ENCODE peak calls at places on chromosomes 3 and 15, in seven cellular contexts. U is heart left ventricle, F is body of pancreas, T is HepG2, G is adrenal gland, A is tibial nerve, J is ovary. O is an unnamed sample. For H3K4me1, the result is how much of the 10 kb centered on the place peaks cover.

GRCh38 chr3:15319575-15319974 is 12.8 kb downstream of the SH3BP5 start:
- DNase-seq in F (no peak), J (peak), A (peak), G (peak), T (no peak), U (peak), O (peak)

GRCh38 chr15:96802870-96803269 is 472.4 kb downstream of the NR2F2 start:
- DNase-seq in A (no peak), G (no peak), T (no peak), J (no peak), U (no peak), F (no peak), O (no peak)

GRCh38 chr3:170636609-170637008 is 50.7 kb upstream of the SLC7A14 start:
- DNase-seq in U (no peak), F (no peak), T (no peak), J (no peak), G (no peak), A (no peak), O (no peak)

GRCh38 chr15:76060098-76060989 is 559 bp downstream of the TMEM266 start:
- DNase-seq in A (no peak), J (no peak), T (no peak), F (no peak), U (no peak), G (no peak), O (no peak)

GRCh38 chr15:69760263-69760855 is 307.7 kb downstream of the RPLP1 start:
- DNase-seq in T (no peak), F (no peak), A (no peak), G (no peak), J (no peak), U (no peak), O (no peak)

GRCh38 chr15:100730655-100731240 is 128.4 kb downstream of the ASB7 start:
- DNase-seq in T (no peak), F (no peak), U (no peak), G (no peak), J (no peak), A (no peak), O (no peak)

GRCh38 chr3:171439996-171440395 is 20.2 kb downstream of the TNIK start:
- DNase-seq in J (no peak), U (no peak), G (no peak), F (no peak), T (no peak), A (no peak), O (no peak)

GRCh38 chr15:101047301-101047781 is 128.2 kb downstream of the LRRK1 start:
- DNase-seq in A (no peak), T (no peak), G (peak), J (peak), F (peak), U (peak), O (peak)

GRCh38 chr3:46693038-46693896 is at the start of gene ALS2CL:
- DNase-seq in U (peak), J (peak), T (no peak), A (no peak), F (peak), G (peak), O (peak)

GRCh38 chr3:124263168-124263567 is 271.2 kb upstream of the ROPN1 start:
- DNase-seq in A (no peak), J (no peak), T (no peak), F (no peak), G (no peak), U (no peak), O (no peak)

GRCh38 chr3:153127788-153128187 is 34.2 kb upstream of the RAP2B start:
- DNase-seq in A (no peak), F (no peak), T (no peak), G (no peak), J (no peak), U (no peak), O (no peak)

GRCh38 chr3:47542614-47543173 is 29.2 kb upstream of the ELP6 start:
- DNase-seq in T (no peak), A (no peak), F (peak), J (peak), G (peak), U (no peak), O (peak)

GRCh38 chr3:155356594-155357370 is 63.3 kb upstream of the STRIT1 start:
- DNase-seq in U (no peak), T (peak), F (no peak), J (no peak), A (no peak), G (no peak), O (no peak)

GRCh38 chr3:4730734-4731133 is 237.6 kb downstream of the ITPR1 start:
- DNase-seq in F (no peak), A (no peak), T (no peak), J (no peak), G (no peak), U (no peak), O (no peak)

GRCh38 chr15:59268199-59268979 is 61.7 kb downstream of the LDHAL6B start:
- DNase-seq in J (no peak), G (no peak), T (no peak), U (no peak), A (no peak), F (no peak), O (no peak)

GRCh38 chr3:159669024-159669476 is 319.6 kb upstream of the IL12A start:
- DNase-seq in G (no peak), F (no peak), T (no peak), J (no peak), U (no peak), A (no peak), O (no peak)

GRCh38 chr3:189710620-189711388 is 79.6 kb downstream of the TP63 start:
- DNase-seq in U (peak), T (no peak), G (peak), F (peak), J (peak), A (peak), O (peak)

GRCh38 chr15:61815356-61816083 is 244.7 kb downstream of the VPS13C start:
- DNase-seq in U (no peak), G (no peak), F (no peak), J (no peak), A (no peak), T (no peak), O (no peak)

GRCh38 chr15:59741274-59741906 is 52.3 kb upstream of the BNIP2 start:
- DNase-seq in G (no peak), U (no peak), T (peak), J (no peak), F (no peak), A (no peak), O (peak)

GRCh38 chr15:78212546-78213424 is 21.6 kb downstream of the ACSBG1 start:
- DNase-seq in J (peak), A (no peak), F (peak), T (peak), G (peak), U (peak), O (peak)

GRCh38 chr3:103873024-103873423 is 1438.2 kb downstream of the ZPLD1 start:
- DNase-seq in U (no peak), J (no peak), T (no peak), G (no peak), A (no peak), F (no peak), O (no peak)

GRCh38 chr3:165195628-165196576 is at the start of gene SLITRK3:
- DNase-seq in F (no peak), J (no peak), U (no peak), T (no peak), A (no peak), G (no peak), O (no peak)

GRCh38 chr15:71716990-71717389 is 93.4 kb upstream of the NR2E3 start:
- DNase-seq in G (no peak), A (no peak), J (no peak), T (no peak), F (no peak), U (no peak), O (no peak)

GRCh38 chr3:134640872-134641470 is 9.9 kb downstream of the KY start:
- DNase-seq in T (peak), A (no peak), J (no peak), U (no peak), G (no peak), F (no peak), O (peak)

GRCh38 chr15:99343836-99344551 is 92.7 kb downstream of the LRRC28 start:
- DNase-seq in T (no peak), J (no peak), U (peak), F (no peak), A (no peak), G (no peak), O (peak)

GRCh38 chr3:4980229-4981159 is 1.3 kb downstream of the BHLHE40 start:
- DNase-seq in A (peak), G (peak), T (peak), U (peak), J (peak), F (peak), O (peak)

GRCh38 chr3:184602406-184603155 is 41.0 kb downstream of the EPHB3 start:
- DNase-seq in F (no peak), A (no peak), J (peak), T (no peak), G (no peak), U (no peak), O (peak)

GRCh38 chr15:43958894-43959330 is 132.1 kb downstream of the WDR76 start:
- DNase-seq in F (no peak), T (no peak), J (no peak), G (no peak), A (no peak), U (no peak), O (no peak)

GRCh38 chr15:75225951-75226732 is 24.5 kb downstream of the C15orf39 start:
- DNase-seq in G (no peak), T (no peak), J (no peak), U (no peak), A (no peak), F (no peak), O (no peak)

GRCh38 chr3:141746962-141747361 is 8.9 kb downstream of the RNF7 start:
- DNase-seq in G (no peak), T (no peak), J (no peak), U (no peak), F (no peak), A (no peak), O (no peak)

GRCh38 chr15:79244876-79245275 is 37.6 kb upstream of the ANKRD34C start:
- DNase-seq in G (no peak), T (no peak), U (no peak), J (no peak), F (no peak), A (no peak), O (no peak)

GRCh38 chr3:194540268-194540937 is 53.6 kb upstream of the ATP13A3 start:
- DNase-seq in G (no peak), T (no peak), J (peak), A (peak), U (peak), F (no peak), O (peak)

GRCh38 chr3:126348308-126348920 is 8.8 kb downstream of the KLF15 start:
- DNase-seq in A (peak), U (peak), T (no peak), G (no peak), J (no peak), F (no peak), O (peak)

GRCh38 chr3:14861451-14862302 is 42.9 kb downstream of the FGD5 start:
- DNase-seq in A (no peak), G (no peak), T (no peak), J (no peak), U (no peak), F (no peak), O (no peak)

GRCh38 chr3:27293954-27294353 is 75.2 kb downstream of the NEK10 start:
- DNase-seq in G (no peak), T (no peak), J (no peak), F (no peak), U (no peak), A (no peak), O (no peak)

GRCh38 chr3:180875071-180875698 is 37.3 kb upstream of the FXR1 start:
- DNase-seq in U (no peak), G (no peak), F (no peak), A (no peak), T (no peak), J (no peak), O (no peak)

GRCh38 chr3:150118219-150118618 is 147.5 kb upstream of the PFN2 start:
- DNase-seq in U (no peak), F (no peak), T (no peak), J (no peak), G (no peak), A (no peak), O (no peak)
- H3K4me1 ChIP-seq in U (under half), F (under half), T (under half), J (under half), G (under half), A (under half), O (under half)

DNA sequence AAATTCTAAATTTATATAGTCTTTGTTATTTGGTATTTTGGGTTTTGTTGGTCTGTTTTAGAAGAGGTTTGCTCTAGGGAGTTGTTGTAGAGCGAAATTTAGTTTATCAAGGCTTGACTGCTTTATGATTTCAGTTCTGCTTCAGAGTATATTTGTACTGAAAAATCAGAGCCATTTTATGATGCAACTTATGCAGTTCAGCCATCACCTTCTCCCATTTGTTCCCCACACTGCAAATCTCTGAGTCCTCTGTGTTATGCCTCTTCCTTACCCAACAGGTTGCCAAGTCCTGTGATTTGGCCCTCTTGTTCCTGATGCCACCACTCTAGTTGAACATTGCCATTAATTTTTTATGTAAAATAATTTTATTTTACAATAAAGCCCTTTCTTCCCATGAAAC is 140.4 kb downstream of the ZNF609 start:
- DNase-seq in U (no peak), G (no peak), J (no peak), A (no peak), F (no peak), T (no peak), O (no peak)
- H3K27ac ChIP-seq in U (no peak), G (no peak), J (no peak), A (no peak), F (no peak), T (no peak), O (no peak)

GRCh38 chr3:49016414-49017228 is 1.8 kb downstream of the DALRD3 start:
- DNase-seq in T (no peak), A (no peak), J (no peak), G (no peak), F (no peak), U (no peak), O (no peak)
- TF ChIP-seq POLR2A in T (peak), A (no peak), J (no peak), G (no peak), F (no peak), U (no peak), O (no peak)

GRCh38 chr15:47741082-47741481 is 23.8 kb downstream of the SEMA6D start:
- DNase-seq in G (no peak), A (no peak), T (no peak), J (no peak), U (no peak), F (no peak), O (no peak)
- H3K4me1 ChIP-seq in G (under half), A (under half), T (under half), J (under half), U (under half), F (under half), O (under half)

DNA sequence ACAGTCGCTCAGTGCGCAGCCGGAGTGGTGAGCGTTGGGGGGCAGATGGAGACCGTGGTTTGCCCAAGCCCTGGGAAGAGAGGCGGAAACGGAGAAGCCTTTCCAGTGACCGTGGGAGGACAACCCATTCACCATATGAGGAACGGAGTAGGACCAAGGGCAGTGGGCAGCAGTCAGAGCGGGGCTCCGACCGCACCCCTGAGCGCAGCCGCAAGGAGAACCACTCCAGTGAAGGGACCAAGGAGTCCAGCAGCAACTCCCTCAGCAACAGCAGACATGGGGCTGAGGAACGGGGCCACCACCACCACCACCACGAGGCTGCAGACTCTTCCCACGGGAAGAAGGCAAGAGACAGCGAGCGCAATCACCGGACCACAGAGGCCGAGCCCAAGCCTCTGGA is 2.0 kb downstream of the RBM15B start:
- DNase-seq in T (no peak), G (no peak), U (no peak), J (no peak), F (no peak), A (no peak), O (no peak)
- H3K27ac ChIP-seq in T (no peak), G (no peak), U (no peak), J (no peak), F (no peak), A (no peak), O (no peak)

GRCh38 chr3:196634224-196634623 is 5.3 kb upstream of the NRROS start:
- DNase-seq in F (no peak), G (no peak), T (no peak), J (no peak), U (peak), A (no peak), O (no peak)

GRCh38 chr3:196633658-196634151 is 5.8 kb upstream of the NRROS start:
- DNase-seq in F (no peak), A (no peak), U (no peak), T (no peak), G (no peak), J (no peak), O (no peak)

GRCh38 chr3:196631655-196632032 is 7.8 kb upstream of the NRROS start:
- DNase-seq in T (no peak), J (no peak), A (no peak), F (no peak), G (no peak), U (no peak), O (no peak)

GRCh38 chr3:196634851-196635250 is 4.6 kb upstream of the NRROS start:
- DNase-seq in U (no peak), A (no peak), G (no peak), F (no peak), T (no peak), J (no peak), O (no peak)

GRCh38 chr3:196632033-196632751 is 7.3 kb upstream of the NRROS start:
- DNase-seq in T (peak), G (peak), F (peak), U (peak), A (peak), J (peak), O (peak)
- TF ChIP-seq POLR2A in T (peak), G (no peak), F (peak), U (no peak), A (peak), J (no peak), O (no peak)

DNA sequence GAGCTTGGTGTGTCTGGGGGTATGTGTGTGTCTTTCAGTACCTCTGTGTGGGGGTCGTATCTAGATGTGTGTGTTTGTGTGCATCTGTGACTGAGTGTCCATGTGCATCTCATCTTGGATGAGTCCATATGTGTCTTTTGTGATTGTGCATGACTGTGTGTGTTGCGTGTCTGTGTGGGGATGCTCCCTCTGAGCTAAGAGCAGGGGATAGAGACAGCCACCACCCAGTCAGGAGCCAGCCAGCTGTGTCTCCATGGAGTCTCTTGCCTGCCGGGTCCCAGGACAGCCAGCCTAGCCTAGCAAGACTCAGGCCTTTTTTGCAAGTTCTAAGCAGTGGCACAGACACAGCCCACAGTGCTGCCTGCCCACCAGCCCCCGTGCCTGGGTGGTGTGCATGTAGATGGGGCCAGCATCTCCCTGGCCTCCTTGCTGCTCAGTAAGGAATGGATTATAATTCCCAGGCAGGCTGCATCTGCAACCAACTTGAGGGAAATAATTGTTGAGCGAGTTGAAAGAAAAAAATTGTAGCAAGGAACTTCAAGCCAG is 36.1 kb upstream of the MRPS22 start:
- DNase-seq in U (no peak), T (no peak), A (no peak), G (no peak), J (no peak), F (no peak), O (no peak)
- H3K4me1 ChIP-seq in U (under half), T (under half), A (under half), G (under half), J (under half), F (under half), O (under half)

DNA sequence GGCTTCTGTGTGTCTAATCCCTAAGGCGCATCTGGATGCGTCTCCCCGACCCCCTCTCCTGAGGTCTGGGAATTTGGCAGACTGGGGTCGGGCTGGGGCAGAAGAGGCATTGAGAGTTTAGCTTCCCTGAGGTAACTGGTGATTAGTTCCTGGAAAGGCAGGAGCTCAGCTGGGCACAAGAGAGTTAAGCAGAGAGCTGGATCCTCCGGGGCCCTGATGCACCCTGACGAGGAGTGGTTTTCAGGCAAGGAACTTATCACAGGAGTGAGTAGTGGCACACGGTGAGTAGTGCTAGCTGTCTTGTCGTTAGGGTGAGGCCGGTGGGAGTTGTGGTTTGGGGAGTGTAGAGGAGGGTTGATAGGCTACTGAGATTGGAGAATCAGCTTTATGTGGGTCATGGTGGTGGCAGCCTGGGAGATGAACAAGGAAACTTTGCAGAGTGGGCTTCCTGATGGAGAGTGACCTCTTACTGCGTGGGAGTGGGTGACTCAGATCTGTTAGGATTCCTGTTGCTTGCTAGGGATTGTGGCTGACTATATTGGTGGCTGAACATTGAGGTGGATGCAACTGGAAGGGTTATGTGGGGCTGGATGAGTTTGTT is 872 bp downstream of the RAD54L2 start:
- DNase-seq in G (peak), T (no peak), F (peak), A (peak), U (no peak), J (no peak), O (peak)
- H3K27ac ChIP-seq in G (peak), T (peak), F (peak), A (peak), U (peak), J (peak), O (peak)

GRCh38 chr3:9942934-9943690 is 9.1 kb downstream of the PRRT3 start:
- DNase-seq in J (no peak), F (no peak), T (no peak), A (no peak), U (no peak), G (no peak), O (no peak)
- TF ChIP-seq POLR2A in J (no peak), F (no peak), T (no peak), A (no peak), U (no peak), G (no peak), O (no peak)

O was measured in testis.